ENCODE peak calls at places on chromosomes 3 and 15, in nine cellular contexts. X is GDM1; I is activated CD8-positive, alpha-beta memory T cell treated with anti-CD3 and anti-CD28 coated beads, Interleukin-2, amount 50 U/mL, for 48 hours; K is pons; C is Caki2; Z is naive thymus-derived CD4-positive, alpha-beta T cell; R is renal cortical epithelial cell; Q is tibial artery; Y is adrenal gland. W is an unnamed sample.

GRCh38 chr15:40744810-40745152 is 10.3 kb downstream of the RMDN3 start:
- DNase-seq in X (no peak), K (no peak), Y (no peak), R (no peak), Q (no peak), I (peak; percentile 47), Z (no peak), C (no peak), W (no peak)

GRCh38 chr15:56765252-56765651 is 31.9 kb upstream of the ZNF280D start:
- DNase-seq in I (no peak), X (peak; percentile 31), R (peak; percentile 17), Z (no peak), Y (no peak), C (no peak), K (no peak), Q (no peak), W (no peak)

GRCh38 chr3:23203651-23204111 is 554 bp downstream of the UBE2E2 start:
- DNase-seq in C (no peak), Z (peak; percentile 22), Y (peak; percentile 26), Q (peak; percentile 68), K (peak; percentile 69), I (peak; percentile 56), R (peak; percentile 15), X (no peak), W (peak; percentile 5)

GRCh38 chr15:35374661-35375060 is 171.3 kb downstream of the DPH6 start:
- DNase-seq in K (no peak), X (no peak), I (no peak), C (no peak), R (no peak), Z (no peak), Y (no peak), Q (no peak), W (no peak)

GRCh38 chr15:38163651-38164050 is 89.0 kb upstream of the SPRED1 start:
- DNase-seq in Y (no peak), Q (no peak), Z (no peak), C (no peak), R (no peak), X (no peak), K (no peak), I (no peak), W (no peak)

GRCh38 chr3:195139091-195139875 is 131.7 kb downstream of the XXYLT1 start:
- DNase-seq in R (no peak), I (no peak), X (no peak), Z (no peak), K (no peak), Q (no peak), C (no peak), Y (no peak), W (no peak)

GRCh38 chr3:168071535-168071934 is 24.2 kb downstream of the GOLIM4 start:
- DNase-seq in X (no peak), Z (no peak), Y (peak; percentile 7), C (peak; percentile 82), Q (no peak), I (no peak), K (no peak), R (peak; percentile 92), W (no peak)

GRCh38 chr3:13544293-13544831 is 4.6 kb upstream of the FBLN2 start:
- DNase-seq in Y (no peak), Z (peak; percentile 30), K (no peak), I (peak; percentile 79), X (no peak), Q (no peak), R (peak; percentile 69), C (no peak), W (no peak)

GRCh38 chr3:173921741-173922140 is 524.2 kb downstream of the NLGN1 start:
- DNase-seq in I (no peak), Y (no peak), X (no peak), C (no peak), R (peak; percentile 67), Q (no peak), Z (no peak), K (no peak), W (no peak)

GRCh38 chr3:161263057-161263456 is 41.9 kb downstream of the NMD3 start:
- DNase-seq in Z (no peak), I (no peak), K (no peak), Q (no peak), Y (no peak), R (no peak), X (no peak), C (no peak), W (no peak)

GRCh38 chr15:49124371-49124770 is 31.0 kb downstream of the COPS2 start:
- DNase-seq in Z (no peak), I (no peak), Q (no peak), R (no peak), K (no peak), X (no peak), C (no peak), Y (no peak), W (no peak)

GRCh38 chr15:40793216-40793989 is 13.5 kb upstream of the ZFYVE19 start:
- DNase-seq in Q (no peak), K (no peak), Y (peak; percentile 94), I (no peak), Z (no peak), X (no peak), R (peak; percentile 98), C (peak; percentile 88), W (no peak)

GRCh38 chr3:172084871-172085556 is 45.6 kb downstream of the FNDC3B start:
- DNase-seq in Y (no peak), R (no peak), C (no peak), K (no peak), X (no peak), I (no peak), Q (no peak), Z (no peak), W (no peak)

GRCh38 chr3:100972867-100973266 is 20.4 kb downstream of the ABI3BP start:
- DNase-seq in X (no peak), Q (no peak), K (no peak), C (no peak), R (peak; percentile 84), Z (no peak), I (no peak), Y (no peak), W (no peak)

GRCh38 chr3:31729573-31729972 is 196.8 kb downstream of the STT3B start:
- DNase-seq in X (no peak), K (no peak), Q (no peak), C (no peak), Y (no peak), I (no peak), Z (no peak), R (no peak), W (no peak)

W was measured in immature natural killer cell.